ENCODE peak calls at places on chromosomes 12 and 14, in seven cellular contexts. One of them, this sample, is unnamed. For H3K4me1, the result is how much of the 10 kb centered on the place peaks cover.

GRCh38 chr12:19529933-19530630 is 90.8 kb downstream of the AEBP2 start:
- DNase-seq in ovary: no peak
- DNase-seq in small intestine: no peak
- DNase-seq in stomach: no peak
- DNase-seq in psoas muscle: no peak
- DNase-seq in right cardiac atrium: no peak
- DNase-seq in ascending aorta: no peak
- DNase-seq in this sample: no peak

GRCh38 chr12:77947326-77947725 is 116.6 kb downstream of the NAV3 start:
- DNase-seq in ovary: no peak
- DNase-seq in small intestine: no peak
- DNase-seq in stomach: no peak
- DNase-seq in psoas muscle: no peak
- DNase-seq in right cardiac atrium: no peak
- DNase-seq in ascending aorta: no peak
- DNase-seq in this sample: no peak

GRCh38 chr12:18250313-18250916 is 10.9 kb upstream of the PIK3C2G start:
- DNase-seq in ovary: peak
- DNase-seq in small intestine: peak
- DNase-seq in stomach: no peak
- DNase-seq in psoas muscle: no peak
- DNase-seq in right cardiac atrium: no peak
- DNase-seq in ascending aorta: no peak
- DNase-seq in this sample: no peak

GRCh38 chr14:55756078-55756477 is 176.1 kb downstream of the KTN1 start:
- DNase-seq in ovary: no peak
- DNase-seq in small intestine: no peak
- DNase-seq in stomach: no peak
- DNase-seq in psoas muscle: no peak
- DNase-seq in right cardiac atrium: no peak
- DNase-seq in ascending aorta: no peak
- DNase-seq in this sample: no peak

GRCh38 chr14:81392976-81393643 is 7.0 kb downstream of the STON2 start:
- DNase-seq in ovary: no peak
- DNase-seq in small intestine: no peak
- DNase-seq in stomach: no peak
- DNase-seq in psoas muscle: no peak
- DNase-seq in right cardiac atrium: no peak
- DNase-seq in ascending aorta: no peak
- DNase-seq in this sample: no peak

GRCh38 chr14:65095633-65096205 is 6.6 kb downstream of the MAX start:
- DNase-seq in ovary: peak
- DNase-seq in small intestine: peak
- DNase-seq in stomach: peak
- DNase-seq in psoas muscle: peak
- DNase-seq in right cardiac atrium: peak
- DNase-seq in ascending aorta: no peak
- DNase-seq in this sample: peak

GRCh38 chr12:53048780-53049401 is 974 bp upstream of the TNS2 start:
- DNase-seq in ovary: peak
- DNase-seq in small intestine: peak
- DNase-seq in stomach: peak
- DNase-seq in psoas muscle: peak
- DNase-seq in right cardiac atrium: peak
- DNase-seq in ascending aorta: no peak
- DNase-seq in this sample: peak

GRCh38 chr12:6752181-6752930 is 585 bp downstream of the MLF2 start:
- DNase-seq in ovary: peak
- DNase-seq in small intestine: no peak
- DNase-seq in stomach: no peak
- DNase-seq in psoas muscle: no peak
- DNase-seq in right cardiac atrium: no peak
- DNase-seq in ascending aorta: no peak
- DNase-seq in this sample: no peak

GRCh38 chr12:118591-118990 is 52.0 kb downstream of the IQSEC3 start:
- DNase-seq in ovary: no peak
- DNase-seq in small intestine: no peak
- DNase-seq in stomach: no peak
- DNase-seq in psoas muscle: no peak
- DNase-seq in right cardiac atrium: no peak
- DNase-seq in ascending aorta: no peak
- DNase-seq in this sample: no peak

GRCh38 chr14:21498540-21499526 is 12.3 kb downstream of the METTL3 start:
- DNase-seq in ovary: no peak
- DNase-seq in small intestine: peak
- DNase-seq in stomach: no peak
- DNase-seq in psoas muscle: no peak
- DNase-seq in right cardiac atrium: no peak
- DNase-seq in ascending aorta: no peak
- DNase-seq in this sample: peak

GRCh38 chr12:119412811-119413794 is 78.6 kb downstream of the CCDC60 start:
- DNase-seq in ovary: peak
- DNase-seq in small intestine: peak
- DNase-seq in stomach: peak
- DNase-seq in psoas muscle: peak
- DNase-seq in right cardiac atrium: peak
- DNase-seq in ascending aorta: no peak
- DNase-seq in this sample: peak

GRCh38 chr14:100471451-100472093 is 115.6 kb downstream of the BEGAIN start:
- DNase-seq in ovary: no peak
- DNase-seq in small intestine: no peak
- DNase-seq in stomach: no peak
- DNase-seq in psoas muscle: peak
- DNase-seq in right cardiac atrium: no peak
- DNase-seq in ascending aorta: peak
- DNase-seq in this sample: no peak

GRCh38 chr12:132029503-132030300 is 80.0 kb downstream of the EP400 start:
- DNase-seq in ovary: no peak
- DNase-seq in small intestine: no peak
- DNase-seq in stomach: no peak
- DNase-seq in psoas muscle: no peak
- DNase-seq in right cardiac atrium: no peak
- DNase-seq in ascending aorta: no peak
- DNase-seq in this sample: no peak

GRCh38 chr12:100403446-100403845 is 46.6 kb downstream of the SLC17A8 start:
- DNase-seq in ovary: no peak
- DNase-seq in small intestine: peak
- DNase-seq in stomach: no peak
- DNase-seq in psoas muscle: no peak
- DNase-seq in right cardiac atrium: no peak
- DNase-seq in ascending aorta: no peak
- DNase-seq in this sample: no peak

GRCh38 chr14:101948666-101949205 is 15.6 kb upstream of the DYNC1H1 start:
- DNase-seq in ovary: no peak
- DNase-seq in small intestine: no peak
- DNase-seq in stomach: no peak
- DNase-seq in psoas muscle: peak
- DNase-seq in right cardiac atrium: peak
- DNase-seq in ascending aorta: no peak
- DNase-seq in this sample: no peak

DNA sequence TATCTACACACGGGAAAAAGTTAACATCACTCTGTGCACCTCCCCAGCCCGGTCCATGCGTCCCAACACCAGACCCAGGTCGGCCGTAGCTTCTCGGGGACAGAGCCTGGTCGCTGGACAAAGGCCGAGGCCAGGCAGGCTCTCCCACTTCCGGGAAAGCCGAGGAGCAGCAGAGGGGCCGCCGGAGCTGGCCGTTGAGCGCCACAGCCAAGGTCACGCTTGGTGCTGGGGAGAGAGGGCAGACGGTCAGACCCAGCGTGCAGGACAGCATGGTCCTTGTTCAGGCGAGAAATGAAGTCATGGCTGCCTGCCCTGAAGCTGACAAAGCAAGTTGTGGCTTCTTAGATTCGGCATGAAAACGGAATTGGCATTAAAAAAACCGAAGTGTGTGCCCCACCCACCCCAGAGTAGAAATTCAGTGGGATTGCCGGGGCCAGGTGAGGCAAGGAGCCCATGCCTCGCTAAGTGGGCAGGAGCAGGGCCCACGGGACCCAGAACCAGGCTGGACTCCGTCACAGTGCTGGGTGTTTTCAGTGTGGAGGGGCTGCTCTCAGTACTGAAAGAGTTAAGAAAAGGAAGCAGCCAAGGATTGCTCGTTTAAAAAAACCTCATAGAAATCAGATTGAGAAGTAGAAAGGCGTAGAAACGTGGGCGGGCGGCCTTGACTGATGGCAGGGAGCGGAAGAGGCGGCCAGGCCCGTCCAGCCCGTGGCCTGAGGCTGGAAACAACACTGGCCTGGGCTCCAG is 4.3 kb downstream of the ARL6IP4 start:
- DNase-seq in ovary: peak
- DNase-seq in small intestine: no peak
- DNase-seq in stomach: no peak
- DNase-seq in psoas muscle: peak
- DNase-seq in right cardiac atrium: peak
- DNase-seq in ascending aorta: no peak
- DNase-seq in this sample: no peak
- H3K4me3 ChIP-seq in ovary: no peak
- H3K4me3 ChIP-seq in small intestine: no peak
- H3K4me3 ChIP-seq in stomach: no peak
- H3K4me3 ChIP-seq in psoas muscle: peak
- H3K4me3 ChIP-seq in right cardiac atrium: no peak
- H3K4me3 ChIP-seq in ascending aorta: peak
- H3K4me3 ChIP-seq in this sample: no peak

DNA sequence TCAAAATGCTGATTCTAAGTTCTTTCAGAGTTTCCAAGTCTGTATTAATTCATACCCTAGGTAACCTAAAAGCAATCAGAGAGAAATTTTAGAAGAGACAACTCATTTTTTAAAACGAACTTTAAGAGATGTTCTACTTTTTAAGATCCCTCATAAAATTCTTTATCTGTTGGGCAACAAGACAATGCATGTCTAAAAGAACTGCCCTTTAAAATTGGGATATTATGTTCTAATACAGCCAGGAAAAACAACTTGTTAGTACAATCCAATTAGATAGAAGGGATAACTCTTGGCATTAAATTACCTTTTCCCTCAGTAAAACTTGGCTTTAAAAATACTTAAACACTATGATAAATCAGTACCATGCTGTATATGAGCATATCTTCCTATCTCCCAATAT is 15.6 kb downstream of the DICER1 start:
- DNase-seq in ovary: no peak
- DNase-seq in small intestine: no peak
- DNase-seq in stomach: no peak
- DNase-seq in psoas muscle: no peak
- DNase-seq in right cardiac atrium: no peak
- DNase-seq in ascending aorta: no peak
- DNase-seq in this sample: no peak
- H3K4me1 ChIP-seq in ovary: under half
- H3K4me1 ChIP-seq in small intestine: under half
- H3K4me1 ChIP-seq in stomach: half or more
- H3K4me1 ChIP-seq in psoas muscle: half or more
- H3K4me1 ChIP-seq in right cardiac atrium: under half
- H3K4me1 ChIP-seq in ascending aorta: under half
- H3K4me1 ChIP-seq in this sample: half or more

GRCh38 chr12:113186666-113187325 is 1.3 kb downstream of the RITA1 start:
- DNase-seq in ovary: no peak
- DNase-seq in small intestine: peak
- DNase-seq in stomach: no peak
- DNase-seq in psoas muscle: no peak
- DNase-seq in right cardiac atrium: peak
- DNase-seq in ascending aorta: no peak
- DNase-seq in this sample: peak
- H3K4me3 ChIP-seq in ovary: no peak
- H3K4me3 ChIP-seq in small intestine: peak
- H3K4me3 ChIP-seq in stomach: peak
- H3K4me3 ChIP-seq in psoas muscle: peak
- H3K4me3 ChIP-seq in right cardiac atrium: no peak
- H3K4me3 ChIP-seq in ascending aorta: peak
- H3K4me3 ChIP-seq in this sample: no peak

DNA sequence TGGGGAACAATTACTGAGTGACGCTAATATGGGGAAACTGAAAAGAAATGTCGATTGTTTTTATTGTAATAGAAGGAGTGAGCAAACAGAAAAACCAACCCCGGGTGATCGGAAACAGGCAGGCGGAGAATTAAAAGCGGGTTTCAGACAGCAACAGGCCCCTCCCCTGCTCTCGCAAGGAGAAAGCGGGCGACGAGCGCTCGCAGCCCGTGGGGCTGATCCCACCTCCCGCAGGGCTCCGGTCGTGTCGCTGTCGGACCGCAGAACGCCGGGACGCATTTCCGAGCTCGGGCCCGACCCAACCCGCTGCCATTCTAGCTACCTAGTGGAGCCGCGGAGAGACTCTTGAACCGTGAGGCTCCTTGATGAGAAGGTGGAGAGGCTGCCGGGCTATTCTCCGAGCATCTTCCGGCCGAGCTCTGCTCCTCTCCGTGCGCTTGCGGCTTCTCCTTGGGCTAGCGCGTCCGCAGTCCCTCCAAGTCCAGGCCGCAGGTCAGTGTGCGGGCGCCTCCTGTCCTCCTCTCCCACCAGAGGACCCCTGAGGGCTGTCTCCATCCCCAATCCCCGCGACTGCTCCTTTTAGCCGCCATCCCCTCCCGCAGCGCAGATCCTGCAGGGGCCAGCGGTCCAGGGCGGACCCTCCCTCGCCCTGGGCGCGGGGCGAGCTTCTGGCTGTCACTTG is 4.1 kb upstream of the PAX9 start:
- DNase-seq in ovary: no peak
- DNase-seq in small intestine: no peak
- DNase-seq in stomach: no peak
- DNase-seq in psoas muscle: no peak
- DNase-seq in right cardiac atrium: peak
- DNase-seq in ascending aorta: no peak
- DNase-seq in this sample: no peak
- H3K4me1 ChIP-seq in ovary: under half
- H3K4me1 ChIP-seq in small intestine: under half
- H3K4me1 ChIP-seq in stomach: half or more
- H3K4me1 ChIP-seq in psoas muscle: under half
- H3K4me1 ChIP-seq in right cardiac atrium: under half
- H3K4me1 ChIP-seq in ascending aorta: under half
- H3K4me1 ChIP-seq in this sample: under half

GRCh38 chr12:12263909-12264308 is 2.9 kb downstream of the LRP6 start:
- DNase-seq in ovary: no peak
- DNase-seq in small intestine: no peak
- DNase-seq in stomach: no peak
- DNase-seq in psoas muscle: no peak
- DNase-seq in right cardiac atrium: no peak
- DNase-seq in ascending aorta: no peak
- DNase-seq in this sample: no peak
- H3K4me3 ChIP-seq in ovary: no peak
- H3K4me3 ChIP-seq in small intestine: no peak
- H3K4me3 ChIP-seq in stomach: no peak
- H3K4me3 ChIP-seq in psoas muscle: no peak
- H3K4me3 ChIP-seq in right cardiac atrium: no peak
- H3K4me3 ChIP-seq in ascending aorta: no peak
- H3K4me3 ChIP-seq in this sample: no peak

This sample was measured in mucosa of descending colon.